ENCODE peak calls at places on chromosomes 1 and 21, in six cellular contexts. One of them, this sample, is unnamed.
A peak's percentile ranks its signal among the peaks of the same experiment; 100 is the strongest.

GRCh38 chr1:225480825-225481434 is 53.1 kb upstream of the LBR start:
- DNase-seq in IMR-90: no peak
- DNase-seq in GM20000: peak; percentile 67
- DNase-seq in astrocyte of the spinal cord: no peak
- DNase-seq in spleen: no peak
- DNase-seq in endodermal cell: peak; percentile 95
- DNase-seq in this sample: no peak

GRCh38 chr1:222090103-222090502 is 348.2 kb upstream of the DUSP10 start:
- DNase-seq in IMR-90: no peak
- DNase-seq in GM20000: no peak
- DNase-seq in astrocyte of the spinal cord: peak; percentile 36
- DNase-seq in spleen: no peak
- DNase-seq in endodermal cell: no peak
- DNase-seq in this sample: no peak

GRCh38 chr1:31694910-31695300 is 8.9 kb downstream of the COL16A1 start:
- DNase-seq in IMR-90: no peak
- DNase-seq in GM20000: no peak
- DNase-seq in astrocyte of the spinal cord: no peak
- DNase-seq in spleen: no peak
- DNase-seq in endodermal cell: no peak
- DNase-seq in this sample: no peak

GRCh38 chr1:110675060-110675791 is 486 bp upstream of the KCNA3 start:
- DNase-seq in IMR-90: no peak
- DNase-seq in GM20000: no peak
- DNase-seq in astrocyte of the spinal cord: no peak
- DNase-seq in spleen: peak; percentile 90
- DNase-seq in endodermal cell: peak; percentile 72
- DNase-seq in this sample: no peak

GRCh38 chr1:182707116-182707515 is 22.7 kb upstream of the RGS8 start:
- DNase-seq in IMR-90: no peak
- DNase-seq in GM20000: no peak
- DNase-seq in astrocyte of the spinal cord: peak; percentile 45
- DNase-seq in spleen: no peak
- DNase-seq in endodermal cell: no peak
- DNase-seq in this sample: no peak

GRCh38 chr1:151476083-151476482 is 16.8 kb upstream of the POGZ start:
- DNase-seq in IMR-90: no peak
- DNase-seq in GM20000: no peak
- DNase-seq in astrocyte of the spinal cord: no peak
- DNase-seq in spleen: no peak
- DNase-seq in endodermal cell: peak; percentile 50
- DNase-seq in this sample: no peak

GRCh38 chr1:7470904-7471638 is 300.0 kb upstream of the VAMP3 start:
- DNase-seq in IMR-90: peak; percentile 99
- DNase-seq in GM20000: no peak
- DNase-seq in astrocyte of the spinal cord: peak; percentile 98
- DNase-seq in spleen: no peak
- DNase-seq in endodermal cell: no peak
- DNase-seq in this sample: no peak

GRCh38 chr1:77170687-77171086 is 48.5 kb downstream of the PIGK start:
- DNase-seq in IMR-90: peak; percentile 67
- DNase-seq in GM20000: no peak
- DNase-seq in astrocyte of the spinal cord: peak; percentile 70
- DNase-seq in spleen: no peak
- DNase-seq in endodermal cell: no peak
- DNase-seq in this sample: no peak

GRCh38 chr21:37817242-37817641 is 99.0 kb downstream of the KCNJ6 start:
- DNase-seq in IMR-90: no peak
- DNase-seq in GM20000: no peak
- DNase-seq in astrocyte of the spinal cord: no peak
- DNase-seq in spleen: no peak
- DNase-seq in endodermal cell: no peak
- DNase-seq in this sample: no peak

GRCh38 chr1:6111571-6111970 is 65.9 kb downstream of the KCNAB2 start:
- DNase-seq in IMR-90: no peak
- DNase-seq in GM20000: no peak
- DNase-seq in astrocyte of the spinal cord: no peak
- DNase-seq in spleen: peak; percentile 65
- DNase-seq in endodermal cell: no peak
- DNase-seq in this sample: no peak

GRCh38 chr1:111847519-111847918 is 91.8 kb downstream of the DDX20 start:
- DNase-seq in IMR-90: no peak
- DNase-seq in GM20000: no peak
- DNase-seq in astrocyte of the spinal cord: no peak
- DNase-seq in spleen: no peak
- DNase-seq in endodermal cell: no peak
- DNase-seq in this sample: no peak

GRCh38 chr1:106746448-106747085 is 309.9 kb upstream of the PRMT6 start:
- DNase-seq in IMR-90: no peak
- DNase-seq in GM20000: no peak
- DNase-seq in astrocyte of the spinal cord: no peak
- DNase-seq in spleen: no peak
- DNase-seq in endodermal cell: no peak
- DNase-seq in this sample: no peak

GRCh38 chr21:18114735-18115134 is 129.9 kb upstream of the CHODL start:
- DNase-seq in IMR-90: no peak
- DNase-seq in GM20000: no peak
- DNase-seq in astrocyte of the spinal cord: no peak
- DNase-seq in spleen: no peak
- DNase-seq in endodermal cell: no peak
- DNase-seq in this sample: no peak

GRCh38 chr21:38992737-38993136 is 187.0 kb downstream of the ETS2 start:
- DNase-seq in IMR-90: no peak
- DNase-seq in GM20000: no peak
- DNase-seq in astrocyte of the spinal cord: no peak
- DNase-seq in spleen: no peak
- DNase-seq in endodermal cell: no peak
- DNase-seq in this sample: no peak

GRCh38 chr1:46535063-46535462 is 16.4 kb downstream of the KNCN start:
- DNase-seq in IMR-90: no peak
- DNase-seq in GM20000: peak; percentile 75
- DNase-seq in astrocyte of the spinal cord: no peak
- DNase-seq in spleen: no peak
- DNase-seq in endodermal cell: peak; percentile 71
- DNase-seq in this sample: no peak

GRCh38 chr1:155125946-155126493 is 1.7 kb upstream of the EFNA1 start:
- DNase-seq in IMR-90: no peak
- DNase-seq in GM20000: no peak
- DNase-seq in astrocyte of the spinal cord: no peak
- DNase-seq in spleen: peak; percentile 72
- DNase-seq in endodermal cell: peak; percentile 70
- DNase-seq in this sample: no peak

GRCh38 chr1:225655509-225656258 is 2.8 kb upstream of the ENAH start:
- DNase-seq in IMR-90: peak; percentile 98
- DNase-seq in GM20000: no peak
- DNase-seq in astrocyte of the spinal cord: peak; percentile 98
- DNase-seq in spleen: no peak
- DNase-seq in endodermal cell: no peak
- DNase-seq in this sample: no peak

GRCh38 chr1:54811066-54811465 is 9.9 kb upstream of the TTC22 start:
- DNase-seq in IMR-90: no peak
- DNase-seq in GM20000: no peak
- DNase-seq in astrocyte of the spinal cord: no peak
- DNase-seq in spleen: no peak
- DNase-seq in endodermal cell: no peak
- DNase-seq in this sample: no peak

GRCh38 chr1:7560601-7561181 is 210.4 kb upstream of the VAMP3 start:
- DNase-seq in IMR-90: no peak
- DNase-seq in GM20000: no peak
- DNase-seq in astrocyte of the spinal cord: no peak
- DNase-seq in spleen: peak; percentile 54
- DNase-seq in endodermal cell: no peak
- DNase-seq in this sample: no peak

GRCh38 chr1:54109131-54110105 is 43.4 kb downstream of the CDCP2 start:
- DNase-seq in IMR-90: peak; percentile 13
- DNase-seq in GM20000: no peak
- DNase-seq in astrocyte of the spinal cord: no peak
- DNase-seq in spleen: no peak
- DNase-seq in endodermal cell: no peak
- DNase-seq in this sample: no peak

GRCh38 chr1:155729031-155729898 is 40.4 kb downstream of the DAP3 start:
- DNase-seq in IMR-90: peak; percentile 69
- DNase-seq in GM20000: peak; percentile 19
- DNase-seq in astrocyte of the spinal cord: peak; percentile 64
- DNase-seq in spleen: no peak
- DNase-seq in endodermal cell: peak; percentile 90
- DNase-seq in this sample: no peak

GRCh38 chr1:43933386-43934278 is at the start of gene ARTN:
- DNase-seq in IMR-90: no peak
- DNase-seq in GM20000: no peak
- DNase-seq in astrocyte of the spinal cord: no peak
- DNase-seq in spleen: no peak
- DNase-seq in endodermal cell: peak; percentile 91
- DNase-seq in this sample: no peak

GRCh38 chr1:214331827-214332423 is 51.0 kb downstream of the SMYD2 start:
- DNase-seq in IMR-90: peak; percentile 32
- DNase-seq in GM20000: peak; percentile 67
- DNase-seq in astrocyte of the spinal cord: peak; percentile 36
- DNase-seq in spleen: no peak
- DNase-seq in endodermal cell: peak; percentile 87
- DNase-seq in this sample: peak; percentile 31

GRCh38 chr1:208449951-208450350 is 205.8 kb upstream of the PLXNA2 start:
- DNase-seq in IMR-90: no peak
- DNase-seq in GM20000: no peak
- DNase-seq in astrocyte of the spinal cord: no peak
- DNase-seq in spleen: no peak
- DNase-seq in endodermal cell: no peak
- DNase-seq in this sample: no peak
- TF ChIP-seq CTCF in IMR-90: no peak
- TF ChIP-seq CTCF in GM20000: no peak
- TF ChIP-seq CTCF in astrocyte of the spinal cord: no peak
- TF ChIP-seq CTCF in spleen: no peak
- TF ChIP-seq CTCF in endodermal cell: peak; percentile 24
- TF ChIP-seq CTCF in this sample: no peak

GRCh38 chr1:37036667-37037053 is 2.3 kb upstream of the GRIK3 start:
- DNase-seq in IMR-90: no peak
- DNase-seq in GM20000: no peak
- DNase-seq in astrocyte of the spinal cord: no peak
- DNase-seq in spleen: no peak
- DNase-seq in endodermal cell: peak; percentile 71
- DNase-seq in this sample: no peak

GRCh38 chr1:37035014-37035686 is 835 bp upstream of the GRIK3 start:
- DNase-seq in IMR-90: no peak
- DNase-seq in GM20000: peak; percentile 29
- DNase-seq in astrocyte of the spinal cord: no peak
- DNase-seq in spleen: no peak
- DNase-seq in endodermal cell: peak; percentile 79
- DNase-seq in this sample: no peak

GRCh38 chr1:37037675-37038074 is 3.4 kb upstream of the GRIK3 start:
- DNase-seq in IMR-90: no peak
- DNase-seq in GM20000: no peak
- DNase-seq in astrocyte of the spinal cord: no peak
- DNase-seq in spleen: no peak
- DNase-seq in endodermal cell: peak; percentile 56
- DNase-seq in this sample: no peak

GRCh38 chr1:37034301-37035013 is at the start of gene GRIK3:
- DNase-seq in IMR-90: no peak
- DNase-seq in GM20000: no peak
- DNase-seq in astrocyte of the spinal cord: no peak
- DNase-seq in spleen: no peak
- DNase-seq in endodermal cell: peak; percentile 78
- DNase-seq in this sample: no peak

GRCh38 chr1:37035828-37036666 is 1.7 kb upstream of the GRIK3 start:
- DNase-seq in IMR-90: no peak
- DNase-seq in GM20000: peak; percentile 52
- DNase-seq in astrocyte of the spinal cord: no peak
- DNase-seq in spleen: peak; percentile 81
- DNase-seq in endodermal cell: peak; percentile 86
- DNase-seq in this sample: no peak
- TF ChIP-seq CTCF in IMR-90: no peak
- TF ChIP-seq CTCF in GM20000: no peak
- TF ChIP-seq CTCF in astrocyte of the spinal cord: no peak
- TF ChIP-seq CTCF in spleen: no peak
- TF ChIP-seq CTCF in endodermal cell: peak; percentile 67
- TF ChIP-seq CTCF in this sample: no peak

GRCh38 chr1:109255097-109255651 is 5.8 kb downstream of the CELSR2 start:
- DNase-seq in IMR-90: no peak
- DNase-seq in GM20000: no peak
- DNase-seq in astrocyte of the spinal cord: no peak
- DNase-seq in spleen: no peak
- DNase-seq in endodermal cell: peak; percentile 71
- DNase-seq in this sample: no peak
- TF ChIP-seq CTCF in IMR-90: no peak
- TF ChIP-seq CTCF in GM20000: no peak
- TF ChIP-seq CTCF in astrocyte of the spinal cord: peak; percentile 45
- TF ChIP-seq CTCF in spleen: no peak
- TF ChIP-seq CTCF in endodermal cell: peak; percentile 26
- TF ChIP-seq CTCF in this sample: no peak

GRCh38 chr1:64882574-64883255 is 83.6 kb downstream of the JAK1 start:
- DNase-seq in IMR-90: no peak
- DNase-seq in GM20000: peak; percentile 43
- DNase-seq in astrocyte of the spinal cord: no peak
- DNase-seq in spleen: no peak
- DNase-seq in endodermal cell: no peak
- DNase-seq in this sample: peak; percentile 45

GRCh38 chr1:64881281-64881680 is 85.1 kb downstream of the JAK1 start:
- DNase-seq in IMR-90: peak; percentile 79
- DNase-seq in GM20000: no peak
- DNase-seq in astrocyte of the spinal cord: peak; percentile 38
- DNase-seq in spleen: no peak
- DNase-seq in endodermal cell: no peak
- DNase-seq in this sample: no peak

GRCh38 chr1:64886877-64887276 is 79.5 kb downstream of the JAK1 start:
- DNase-seq in IMR-90: no peak
- DNase-seq in GM20000: no peak
- DNase-seq in astrocyte of the spinal cord: no peak
- DNase-seq in spleen: no peak
- DNase-seq in endodermal cell: peak; percentile 64
- DNase-seq in this sample: no peak

GRCh38 chr1:64885648-64886047 is 80.7 kb downstream of the JAK1 start:
- DNase-seq in IMR-90: no peak
- DNase-seq in GM20000: no peak
- DNase-seq in astrocyte of the spinal cord: no peak
- DNase-seq in spleen: no peak
- DNase-seq in endodermal cell: no peak
- DNase-seq in this sample: no peak

DNA sequence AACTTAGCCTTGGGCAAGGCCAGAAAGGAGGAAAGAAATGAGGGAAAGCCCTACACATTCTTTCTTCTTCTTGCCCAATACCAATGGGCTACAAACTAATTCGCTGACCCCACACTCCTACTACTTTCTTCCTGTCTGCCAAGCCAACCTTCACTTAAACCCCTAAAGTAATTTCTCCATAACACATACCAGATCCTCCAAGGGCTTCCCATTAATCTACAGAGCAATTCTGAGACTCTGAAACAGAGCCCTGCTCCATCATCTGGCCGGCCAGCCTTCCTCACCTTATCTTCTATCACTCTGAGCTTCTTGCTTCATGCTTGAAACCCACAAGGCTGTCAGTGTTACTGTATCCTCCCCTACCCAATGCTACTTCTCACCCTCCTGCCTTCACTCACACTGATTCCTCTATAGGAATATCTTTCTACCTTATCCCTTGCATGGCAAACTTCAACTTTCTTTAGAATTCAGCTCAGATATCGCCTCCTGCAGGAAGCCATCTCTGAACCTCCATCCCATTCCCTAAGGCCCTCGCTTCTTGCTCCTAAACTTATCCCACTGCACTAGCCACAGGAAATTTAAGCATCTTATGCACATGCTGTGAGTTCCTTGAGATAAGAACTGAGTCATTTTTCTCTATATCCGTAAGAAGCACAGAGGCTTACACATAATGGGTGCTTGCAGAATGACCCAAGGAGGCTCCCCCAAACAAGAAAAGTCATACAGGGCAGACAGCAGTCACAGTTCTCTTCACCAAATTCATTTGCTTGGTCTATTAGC is 81.9 kb downstream of the JAK1 start:
- DNase-seq in IMR-90: peak; percentile 56
- DNase-seq in GM20000: no peak
- DNase-seq in astrocyte of the spinal cord: peak; percentile 43
- DNase-seq in spleen: no peak
- DNase-seq in endodermal cell: no peak
- DNase-seq in this sample: no peak
- TF ChIP-seq CTCF in IMR-90: no peak
- TF ChIP-seq CTCF in GM20000: no peak
- TF ChIP-seq CTCF in astrocyte of the spinal cord: no peak
- TF ChIP-seq CTCF in spleen: no peak
- TF ChIP-seq CTCF in endodermal cell: peak; percentile 22
- TF ChIP-seq CTCF in this sample: no peak

This sample was measured in natural killer cell.